ENCODE peak calls at places on chromosome 16, in six cellular contexts. I, N, C, H, B and T are unnamed samples.
A peak's percentile ranks its signal among the peaks of the same experiment; 100 is the strongest.

GRCh38 chr16:64589836-64590235 is 532.0 kb downstream of the CDH11 start:
- DNase-seq in I (no peak), N (no peak), C (peak; percentile 69), H (no peak), B (no peak), T (no peak)

GRCh38 chr16:27242868-27243590 is 25.5 kb downstream of the NSMCE1 start:
- DNase-seq in I (no peak), N (peak; percentile 73), C (peak; percentile 98), H (peak; percentile 60), B (no peak), T (no peak)

GRCh38 chr16:75065149-75065807 is 51.3 kb downstream of the LDHD start:
- DNase-seq in I (peak; percentile 64), N (no peak), C (no peak), H (no peak), B (no peak), T (no peak)

GRCh38 chr16:55949518-55949917 is 74.3 kb upstream of the CES5A start:
- DNase-seq in I (no peak), N (no peak), C (peak; percentile 31), H (no peak), B (no peak), T (no peak)

GRCh38 chr16:426115-426905 is 861 bp downstream of the RAB11FIP3 start:
- DNase-seq in I (no peak), N (no peak), C (no peak), H (peak; percentile 88), B (peak; percentile 37), T (peak; percentile 22)

GRCh38 chr16:27374794-27375499 is 27.0 kb upstream of the IL21R start:
- DNase-seq in I (peak; percentile 60), N (peak; percentile 72), C (peak; percentile 80), H (peak; percentile 52), B (peak; percentile 59), T (peak; percentile 50)

GRCh38 chr16:67150833-67151396 is at the start of gene B3GNT9:
- DNase-seq in I (peak; percentile 73), N (peak; percentile 91), C (peak; percentile 66), H (no peak), B (peak; percentile 70), T (peak; percentile 84)

GRCh38 chr16:87933140-87933495 is 3.2 kb downstream of the CA5A start:
- DNase-seq in I (no peak), N (no peak), C (no peak), H (no peak), B (no peak), T (no peak)

GRCh38 chr16:81515281-81515680 is 70.7 kb downstream of the CMIP start:
- DNase-seq in I (no peak), N (no peak), C (no peak), H (no peak), B (no peak), T (no peak)

GRCh38 chr16:85485379-85485778 is 127.7 kb upstream of the GSE1 start:
- DNase-seq in I (no peak), N (no peak), C (no peak), H (peak; percentile 38), B (no peak), T (no peak)

GRCh38 chr16:75252946-75253911 is 1.8 kb upstream of the BCAR1 start:
- DNase-seq in I (no peak), N (peak; percentile 77), C (peak; percentile 74), H (peak; percentile 24), B (no peak), T (peak; percentile 68)

GRCh38 chr16:610513-611381 is 20.0 kb upstream of the WFIKKN1 start:
- DNase-seq in I (peak; percentile 75), N (peak; percentile 72), C (no peak), H (peak; percentile 79), B (peak; percentile 62), T (no peak)

GRCh38 chr16:27179500-27180072 is 23.7 kb upstream of the KDM8 start:
- DNase-seq in I (peak; percentile 87), N (peak; percentile 93), C (peak; percentile 47), H (peak; percentile 94), B (peak; percentile 88), T (peak; percentile 78)

GRCh38 chr16:46889942-46890300 is 5.8 kb downstream of the GPT2 start:
- DNase-seq in I (no peak), N (no peak), C (no peak), H (no peak), B (no peak), T (no peak)

GRCh38 chr16:14004031-14004718 is 66.9 kb upstream of the MRTFB start:
- DNase-seq in I (no peak), N (no peak), C (no peak), H (no peak), B (no peak), T (no peak)

GRCh38 chr16:65375651-65376050 is 253.8 kb upstream of the CDH11 start:
- DNase-seq in I (no peak), N (no peak), C (peak; percentile 58), H (no peak), B (no peak), T (no peak)

GRCh38 chr16:53809088-53809951 is 105.4 kb downstream of the FTO start:
- DNase-seq in I (no peak), N (no peak), C (peak; percentile 92), H (no peak), B (no peak), T (no peak)

GRCh38 chr16:63890723-63891122 is 1231.1 kb downstream of the CDH11 start:
- DNase-seq in I (no peak), N (no peak), C (no peak), H (no peak), B (no peak), T (no peak)

GRCh38 chr16:85642762-85643281 is 29.7 kb downstream of the GSE1 start:
- DNase-seq in I (no peak), N (no peak), C (no peak), H (no peak), B (no peak), T (no peak)

GRCh38 chr16:82524939-82525338 is 101.8 kb upstream of the CDH13 start:
- DNase-seq in I (no peak), N (no peak), C (no peak), H (no peak), B (no peak), T (no peak)

GRCh38 chr16:27828671-27829070 is 234.8 kb downstream of the GSG1L start:
- DNase-seq in I (peak; percentile 8), N (peak; percentile 40), C (no peak), H (no peak), B (no peak), T (no peak)

GRCh38 chr16:55452996-55453395 is 26.0 kb upstream of the MMP2 start:
- DNase-seq in I (no peak), N (no peak), C (no peak), H (no peak), B (no peak), T (no peak)

GRCh38 chr16:272633-273546 is 2.9 kb downstream of the RGS11 start:
- DNase-seq in I (no peak), N (no peak), C (no peak), H (no peak), B (no peak), T (no peak)

GRCh38 chr16:1691276-1691675 is 13.2 kb downstream of the JPT2 start:
- DNase-seq in I (no peak), N (no peak), C (peak; percentile 59), H (no peak), B (no peak), T (no peak)
- H3K36me3 ChIP-seq in I (no peaks in the 10 kb centered on the region), N (peaks cover 86% of the 10 kb centered on the region), C (peaks cover 36% of the 10 kb centered on the region), H (peaks cover 9% of the 10 kb centered on the region), B (peaks cover 13% of the 10 kb centered on the region), T (no peaks in the 10 kb centered on the region)

DNA sequence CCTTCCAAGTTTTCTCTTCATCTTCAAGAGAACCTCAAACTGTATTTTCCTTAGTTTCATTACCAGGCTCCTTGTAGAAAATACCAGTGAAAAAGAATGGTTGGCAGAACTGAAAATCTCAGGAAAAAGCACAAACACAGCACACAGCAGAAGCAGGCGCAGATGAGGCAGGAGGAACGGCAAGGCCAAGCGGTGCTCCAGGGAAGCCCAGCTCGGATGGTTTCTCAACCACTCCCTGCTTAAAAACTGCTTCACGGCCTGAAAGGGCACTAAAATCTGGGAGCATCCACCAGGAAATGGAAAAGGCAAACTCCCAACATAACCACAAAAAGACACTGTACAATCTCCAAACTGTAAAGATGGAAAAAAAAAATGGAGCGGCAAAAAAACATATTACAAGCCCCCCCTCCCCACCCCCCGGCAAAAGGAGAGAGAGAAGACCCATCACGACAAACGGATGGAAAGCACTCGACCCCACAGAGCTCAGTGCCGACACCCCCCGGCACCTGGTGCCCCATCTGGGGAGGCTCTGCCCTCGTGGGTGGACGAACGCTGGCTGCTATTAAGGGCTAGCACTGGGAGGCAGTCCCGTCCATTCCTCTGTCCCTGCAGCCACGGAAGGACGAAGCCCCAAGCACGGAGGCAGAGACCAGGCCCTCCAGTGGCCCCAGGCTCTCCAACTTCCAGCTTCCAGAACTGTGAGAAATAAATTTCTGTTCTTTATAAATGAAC is 127.5 kb downstream of the ZNF778 start:
- DNase-seq in I (no peak), N (no peak), C (no peak), H (no peak), B (no peak), T (no peak)
- TF ChIP-seq CTCF in I (no peak), N (no peak), C (no peak), H (no peak), B (no peak), T (no peak)

DNA sequence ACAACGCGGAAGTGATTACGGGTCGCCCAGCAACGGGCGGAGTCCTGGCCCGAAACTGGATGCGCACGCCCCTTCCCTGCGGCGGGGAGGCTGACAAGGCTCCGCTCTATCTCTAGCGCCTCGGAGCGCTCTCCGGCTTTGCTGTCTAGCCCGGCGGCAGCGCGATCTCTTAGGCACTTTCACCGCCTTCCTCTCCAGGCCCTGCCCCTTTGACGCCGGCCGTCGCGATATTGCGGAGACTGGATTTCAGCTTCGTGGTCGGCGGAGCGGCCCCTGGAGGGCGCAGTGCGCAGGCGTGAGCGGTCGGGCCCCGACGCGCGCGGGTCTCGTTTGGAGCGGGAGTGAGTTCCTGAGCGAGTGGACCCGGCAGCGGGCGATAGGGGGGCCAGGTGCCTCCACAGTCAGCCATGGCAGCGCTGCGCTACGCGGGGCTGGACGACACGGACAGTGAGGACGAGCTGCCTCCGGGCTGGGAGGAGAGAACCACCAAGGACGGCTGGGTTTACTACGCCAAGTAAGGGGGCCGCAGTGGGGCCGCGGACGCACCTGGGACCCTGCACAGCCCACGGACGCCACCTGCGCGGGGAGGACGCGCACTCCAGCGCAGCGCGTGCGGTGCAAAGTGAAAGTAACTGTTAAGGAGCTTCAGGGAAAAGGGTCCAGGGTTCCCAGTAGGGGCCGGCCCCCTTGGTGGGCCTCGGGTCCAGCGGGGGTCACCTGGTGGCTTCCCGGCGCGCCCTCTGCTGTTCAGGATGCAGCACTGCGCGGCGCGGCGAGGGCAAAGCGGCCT is at the start of gene WWOX:
- DNase-seq in I (peak; percentile 98), N (peak; percentile 98), C (peak; percentile 98), H (peak; percentile 98), B (peak; percentile 98), T (peak; percentile 96)
- TF ChIP-seq POLR2A in I (no peak), N (no peak), C (no peak), H (peak; percentile 18), B (peak; percentile 66), T (peak; percentile 64)

GRCh38 chr16:23571895-23572294 is 14.4 kb downstream of the UBFD1 start:
- DNase-seq in I (no peak), N (no peak), C (no peak), H (no peak), B (no peak), T (no peak)

GRCh38 chr16:23570992-23571632 is 13.6 kb downstream of the UBFD1 start:
- DNase-seq in I (no peak), N (no peak), C (no peak), H (peak; percentile 18), B (peak; percentile 28), T (no peak)

GRCh38 chr16:23575834-23576233 is 18.3 kb downstream of the UBFD1 start:
- DNase-seq in I (no peak), N (no peak), C (peak; percentile 11), H (no peak), B (no peak), T (no peak)

GRCh38 chr16:23573822-23574221 is 16.3 kb downstream of the UBFD1 start:
- DNase-seq in I (no peak), N (no peak), C (no peak), H (no peak), B (no peak), T (no peak)

GRCh38 chr16:23572394-23572793 is 14.9 kb downstream of the UBFD1 start:
- DNase-seq in I (no peak), N (no peak), C (no peak), H (no peak), B (no peak), T (no peak)
- H3K36me3 ChIP-seq in I (no peaks in the 10 kb centered on the region), N (peaks cover 93% of the 10 kb centered on the region), C (peaks cover 64% of the 10 kb centered on the region), H (peaks cover 22% of the 10 kb centered on the region), B (peaks cover 24% of the 10 kb centered on the region), T (no peaks in the 10 kb centered on the region)